ENCODE peak calls at places on chromosomes 11 and 22, in eight cellular contexts. One of them, this sample, is unnamed.

GRCh38 chr11:1303973-1304372 is 5.5 kb downstream of the TOLLIP start:
- DNase-seq in HepG2: no peak
- DNase-seq in NT2/D1: no peak
- DNase-seq in H1: peak
- DNase-seq in IMR-90: no peak
- DNase-seq in Karpas-422: no peak
- DNase-seq in endodermal cell: peak
- DNase-seq in neural progenitor cell: no peak
- DNase-seq in this sample: no peak

GRCh38 chr11:19200410-19201201 is 1.2 kb downstream of the CSRP3 start:
- DNase-seq in HepG2: no peak
- DNase-seq in NT2/D1: no peak
- DNase-seq in H1: no peak
- DNase-seq in IMR-90: peak
- DNase-seq in Karpas-422: no peak
- DNase-seq in endodermal cell: no peak
- DNase-seq in neural progenitor cell: no peak
- DNase-seq in this sample: no peak

GRCh38 chr22:43152355-43153071 is 1.2 kb downstream of the TSPO start:
- DNase-seq in HepG2: no peak
- DNase-seq in NT2/D1: no peak
- DNase-seq in H1: peak
- DNase-seq in IMR-90: peak
- DNase-seq in Karpas-422: no peak
- DNase-seq in endodermal cell: peak
- DNase-seq in neural progenitor cell: no peak
- DNase-seq in this sample: peak

GRCh38 chr11:125070699-125071254 is 7.7 kb downstream of the SLC37A2 start:
- DNase-seq in HepG2: peak
- DNase-seq in NT2/D1: no peak
- DNase-seq in H1: no peak
- DNase-seq in IMR-90: peak
- DNase-seq in Karpas-422: no peak
- DNase-seq in endodermal cell: peak
- DNase-seq in neural progenitor cell: no peak
- DNase-seq in this sample: peak

GRCh38 chr11:99068832-99069231 is 48.1 kb downstream of the CNTN5 start:
- DNase-seq in HepG2: no peak
- DNase-seq in NT2/D1: no peak
- DNase-seq in H1: no peak
- DNase-seq in IMR-90: no peak
- DNase-seq in Karpas-422: no peak
- DNase-seq in endodermal cell: no peak
- DNase-seq in neural progenitor cell: no peak
- DNase-seq in this sample: no peak

GRCh38 chr11:83092488-83093384 is 21.0 kb upstream of the RAB30 start:
- DNase-seq in HepG2: peak
- DNase-seq in NT2/D1: no peak
- DNase-seq in H1: no peak
- DNase-seq in IMR-90: peak
- DNase-seq in Karpas-422: no peak
- DNase-seq in endodermal cell: no peak
- DNase-seq in neural progenitor cell: no peak
- DNase-seq in this sample: no peak

GRCh38 chr11:95453616-95454118 is 222.7 kb upstream of the SESN3 start:
- DNase-seq in HepG2: no peak
- DNase-seq in NT2/D1: no peak
- DNase-seq in H1: no peak
- DNase-seq in IMR-90: no peak
- DNase-seq in Karpas-422: no peak
- DNase-seq in endodermal cell: no peak
- DNase-seq in neural progenitor cell: no peak
- DNase-seq in this sample: peak

GRCh38 chr11:1889941-1890855 is 1.5 kb downstream of the PRR33 start:
- DNase-seq in HepG2: no peak
- DNase-seq in NT2/D1: no peak
- DNase-seq in H1: no peak
- DNase-seq in IMR-90: no peak
- DNase-seq in Karpas-422: no peak
- DNase-seq in endodermal cell: no peak
- DNase-seq in neural progenitor cell: no peak
- DNase-seq in this sample: no peak

GRCh38 chr11:19555266-19555665 is 157.4 kb upstream of the NAV2 start:
- DNase-seq in HepG2: no peak
- DNase-seq in NT2/D1: no peak
- DNase-seq in H1: no peak
- DNase-seq in IMR-90: no peak
- DNase-seq in Karpas-422: no peak
- DNase-seq in endodermal cell: no peak
- DNase-seq in neural progenitor cell: no peak
- DNase-seq in this sample: no peak

GRCh38 chr22:50507421-50507990 is at the start of gene LMF2:
- DNase-seq in HepG2: peak
- DNase-seq in NT2/D1: no peak
- DNase-seq in H1: peak
- DNase-seq in IMR-90: no peak
- DNase-seq in Karpas-422: no peak
- DNase-seq in endodermal cell: peak
- DNase-seq in neural progenitor cell: no peak
- DNase-seq in this sample: peak

GRCh38 chr11:64739871-64740270 is 4.1 kb downstream of the RASGRP2 start:
- DNase-seq in HepG2: no peak
- DNase-seq in NT2/D1: no peak
- DNase-seq in H1: peak
- DNase-seq in IMR-90: no peak
- DNase-seq in Karpas-422: no peak
- DNase-seq in endodermal cell: no peak
- DNase-seq in neural progenitor cell: no peak
- DNase-seq in this sample: no peak

GRCh38 chr11:64743591-64744543 is at the start of gene RASGRP2:
- DNase-seq in HepG2: peak
- DNase-seq in NT2/D1: no peak
- DNase-seq in H1: peak
- DNase-seq in IMR-90: no peak
- DNase-seq in Karpas-422: peak
- DNase-seq in endodermal cell: peak
- DNase-seq in neural progenitor cell: peak
- DNase-seq in this sample: peak

GRCh38 chr11:64742940-64743590 is 877 bp downstream of the RASGRP2 start:
- DNase-seq in HepG2: no peak
- DNase-seq in NT2/D1: no peak
- DNase-seq in H1: peak
- DNase-seq in IMR-90: no peak
- DNase-seq in Karpas-422: peak
- DNase-seq in endodermal cell: peak
- DNase-seq in neural progenitor cell: peak
- DNase-seq in this sample: peak

GRCh38 chr11:64742087-64742939 is 1.6 kb downstream of the RASGRP2 start:
- DNase-seq in HepG2: no peak
- DNase-seq in NT2/D1: no peak
- DNase-seq in H1: peak
- DNase-seq in IMR-90: no peak
- DNase-seq in Karpas-422: peak
- DNase-seq in endodermal cell: peak
- DNase-seq in neural progenitor cell: peak
- DNase-seq in this sample: peak

GRCh38 chr11:64741393-64742086 is 2.4 kb downstream of the RASGRP2 start:
- DNase-seq in HepG2: no peak
- DNase-seq in NT2/D1: no peak
- DNase-seq in H1: peak
- DNase-seq in IMR-90: no peak
- DNase-seq in Karpas-422: no peak
- DNase-seq in endodermal cell: peak
- DNase-seq in neural progenitor cell: peak
- DNase-seq in this sample: no peak
- H3K9ac ChIP-seq in HepG2: no peak
- H3K9ac ChIP-seq in NT2/D1: peak
- H3K9ac ChIP-seq in H1: no peak
- H3K9ac ChIP-seq in IMR-90: no peak
- H3K9ac ChIP-seq in Karpas-422: no peak
- H3K9ac ChIP-seq in endodermal cell: no peak
- H3K9ac ChIP-seq in neural progenitor cell: no peak
- H3K9ac ChIP-seq in this sample: no peak

DNA sequence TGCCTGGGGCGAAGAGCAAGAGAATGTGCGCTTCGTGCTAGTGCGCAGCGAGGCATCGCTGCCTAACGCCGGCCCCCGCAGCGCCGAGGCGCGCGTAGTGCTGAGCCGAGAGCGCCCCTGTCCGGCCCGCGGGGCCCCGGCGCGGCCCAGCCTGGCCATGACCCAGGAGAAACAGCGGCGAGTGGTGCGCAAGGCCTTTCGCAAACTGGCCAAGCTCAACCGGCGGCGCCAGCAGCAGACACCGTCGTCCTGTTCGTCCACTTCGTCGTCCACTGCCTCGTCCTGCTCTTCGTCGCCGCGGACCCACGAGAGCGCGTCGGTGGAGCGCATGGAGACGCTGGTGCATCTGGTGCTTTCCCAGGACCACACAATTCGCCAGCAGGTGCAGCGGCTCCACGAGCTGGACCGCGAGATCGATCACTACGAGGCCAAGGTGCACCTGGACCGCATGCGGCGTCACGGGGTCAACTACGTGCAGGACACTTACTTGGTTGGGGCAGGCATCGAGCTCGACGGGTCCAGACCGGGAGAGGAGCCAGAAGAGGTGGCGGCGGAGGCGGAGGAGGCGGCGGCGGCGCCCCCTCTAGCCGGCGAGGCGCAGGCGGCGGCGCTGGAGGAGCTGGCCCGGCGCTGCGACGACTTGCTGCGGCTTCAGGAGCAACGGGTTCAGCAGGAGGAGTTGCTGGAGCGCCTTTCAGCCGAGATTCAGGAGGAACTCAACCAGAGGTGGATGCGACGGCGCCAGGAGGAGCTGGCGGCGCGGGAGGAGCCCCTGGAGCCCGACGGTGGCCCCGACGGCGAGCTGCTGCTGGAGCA is 1.0 kb downstream of the RASSF10 start:
- DNase-seq in HepG2: no peak
- DNase-seq in NT2/D1: no peak
- DNase-seq in H1: peak
- DNase-seq in IMR-90: peak
- DNase-seq in Karpas-422: no peak
- DNase-seq in endodermal cell: peak
- DNase-seq in neural progenitor cell: peak
- DNase-seq in this sample: peak
- H3K9ac ChIP-seq in HepG2: no peak
- H3K9ac ChIP-seq in NT2/D1: peak
- H3K9ac ChIP-seq in H1: no peak
- H3K9ac ChIP-seq in IMR-90: no peak
- H3K9ac ChIP-seq in Karpas-422: no peak
- H3K9ac ChIP-seq in endodermal cell: peak
- H3K9ac ChIP-seq in neural progenitor cell: no peak
- H3K9ac ChIP-seq in this sample: no peak

GRCh38 chr22:39503590-39503989 is 1.5 kb downstream of the MIEF1 start:
- DNase-seq in HepG2: no peak
- DNase-seq in NT2/D1: no peak
- DNase-seq in H1: no peak
- DNase-seq in IMR-90: no peak
- DNase-seq in Karpas-422: peak
- DNase-seq in endodermal cell: no peak
- DNase-seq in neural progenitor cell: no peak
- DNase-seq in this sample: no peak
- H3K9ac ChIP-seq in HepG2: peak
- H3K9ac ChIP-seq in NT2/D1: no peak
- H3K9ac ChIP-seq in H1: no peak
- H3K9ac ChIP-seq in IMR-90: peak
- H3K9ac ChIP-seq in Karpas-422: peak
- H3K9ac ChIP-seq in endodermal cell: no peak
- H3K9ac ChIP-seq in neural progenitor cell: peak
- H3K9ac ChIP-seq in this sample: peak

DNA sequence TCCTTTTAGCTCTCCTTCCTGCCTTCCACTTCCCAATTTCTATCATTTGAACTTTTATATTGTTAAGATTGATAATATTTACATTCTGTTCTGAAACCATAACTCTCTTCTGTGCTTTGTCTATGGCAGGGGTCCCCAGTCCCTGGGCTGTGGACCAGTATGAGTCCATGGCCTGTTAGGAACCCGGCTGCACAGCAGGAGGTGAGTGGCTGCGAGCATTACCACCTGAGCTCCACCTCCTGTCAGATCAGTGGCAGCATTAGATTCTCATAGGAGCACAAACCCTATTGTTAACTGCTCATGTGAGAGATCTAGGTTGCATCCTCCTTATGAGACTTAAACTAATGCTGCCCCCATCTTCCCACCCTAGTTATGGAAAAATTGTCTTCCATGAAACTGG is 48.4 kb upstream of the HEPHL1 start:
- DNase-seq in HepG2: no peak
- DNase-seq in NT2/D1: no peak
- DNase-seq in H1: no peak
- DNase-seq in IMR-90: no peak
- DNase-seq in Karpas-422: no peak
- DNase-seq in endodermal cell: peak
- DNase-seq in neural progenitor cell: no peak
- DNase-seq in this sample: no peak
- H3K9ac ChIP-seq in HepG2: no peak
- H3K9ac ChIP-seq in NT2/D1: no peak
- H3K9ac ChIP-seq in H1: no peak
- H3K9ac ChIP-seq in IMR-90: no peak
- H3K9ac ChIP-seq in Karpas-422: no peak
- H3K9ac ChIP-seq in endodermal cell: no peak
- H3K9ac ChIP-seq in neural progenitor cell: no peak
- H3K9ac ChIP-seq in this sample: no peak